ENCODE peak calls at places on chromosomes 4 and X, in five cellular contexts. E, X, K, N and R are unnamed samples.

GRCh38 chr4:891747-892146 is 40.4 kb downstream of the GAK start:
- DNase-seq in E (no peak), X (peak; percentile 10), K (peak; percentile 38), N (peak; percentile 18), R (no peak)

GRCh38 chr4:31674313-31674947 is 954.3 kb downstream of the PCDH7 start:
- DNase-seq in E (no peak), X (peak; percentile 48), K (no peak), N (peak; percentile 49), R (no peak)

GRCh38 chrX:95076449-95076848 is 1402.4 kb downstream of the FAM133A start:
- DNase-seq in E (no peak), X (peak; percentile 33), K (peak; percentile 3), N (peak; percentile 48), R (peak; percentile 59)

GRCh38 chr4:86387013-86387412 is 27.2 kb upstream of the MAPK10 start:
- DNase-seq in E (no peak), X (no peak), K (no peak), N (no peak), R (no peak)

GRCh38 chrX:118847676-118848075 is 24.1 kb downstream of the ZCCHC12 start:
- DNase-seq in E (no peak), X (peak; percentile 68), K (peak; percentile 44), N (peak; percentile 62), R (peak; percentile 30)

GRCh38 chr4:2472187-2472586 is 3.3 kb downstream of the RNF4 start:
- DNase-seq in E (no peak), X (peak; percentile 31), K (no peak), N (peak; percentile 69), R (peak; percentile 46)

GRCh38 chr4:150679018-150679766 is 97.2 kb downstream of the MAB21L2 start:
- DNase-seq in E (no peak), X (no peak), K (no peak), N (peak; percentile 4), R (no peak)

GRCh38 chr4:165872443-165873297 is at the start of gene TLL1:
- DNase-seq in E (peak; percentile 80), X (peak; percentile 44), K (no peak), N (no peak), R (no peak)

GRCh38 chr4:183177001-183177400 is 77.9 kb downstream of the WWC2 start:
- DNase-seq in E (no peak), X (no peak), K (no peak), N (no peak), R (no peak)

GRCh38 chrX:42422961-42423360 is 355.0 kb downstream of the PPP1R2C start:
- DNase-seq in E (no peak), X (no peak), K (no peak), N (no peak), R (no peak)

GRCh38 chr4:86512631-86513030 is 81.5 kb upstream of the PTPN13 start:
- DNase-seq in E (no peak), X (no peak), K (no peak), N (no peak), R (no peak)

GRCh38 chrX:130108647-130109428 is 1.5 kb downstream of the ELF4 start:
- DNase-seq in E (no peak), X (no peak), K (peak; percentile 57), N (no peak), R (peak; percentile 36)

GRCh38 chr4:96652158-96652557 is 812.3 kb downstream of the PDHA2 start:
- DNase-seq in E (no peak), X (peak; percentile 3), K (no peak), N (peak; percentile 44), R (no peak)

GRCh38 chr4:7687006-7687405 is 252.3 kb upstream of the PSAPL1 start:
- DNase-seq in E (no peak), X (no peak), K (no peak), N (no peak), R (no peak)

GRCh38 chrX:11557120-11557519 is 108.6 kb downstream of the ARHGAP6 start:
- DNase-seq in E (no peak), X (peak; percentile 49), K (no peak), N (peak; percentile 68), R (peak; percentile 75)

GRCh38 chr4:127995776-127996175 is 30.6 kb downstream of the ABHD18 start:
- DNase-seq in E (no peak), X (no peak), K (no peak), N (no peak), R (peak; percentile 74)

GRCh38 chrX:83508526-83509245 is 596 bp downstream of the POU3F4 start:
- DNase-seq in E (no peak), X (no peak), K (no peak), N (no peak), R (no peak)

GRCh38 chr4:35538807-35539206 is 705.5 kb downstream of the ARAP2 start:
- DNase-seq in E (no peak), X (peak; percentile 0), K (no peak), N (peak; percentile 1), R (no peak)

GRCh38 chrX:28847423-28847822 is 260.2 kb downstream of the IL1RAPL1 start:
- DNase-seq in E (no peak), X (peak; percentile 55), K (no peak), N (peak; percentile 77), R (no peak)

GRCh38 chr4:179595671-179596410 is 2153.6 kb upstream of the AGA start:
- DNase-seq in E (no peak), X (peak; percentile 34), K (no peak), N (peak; percentile 11), R (no peak)

GRCh38 chr4:113610542-113610941 is 151.0 kb downstream of the CAMK2D start:
- DNase-seq in E (no peak), X (no peak), K (no peak), N (no peak), R (no peak)

GRCh38 chrX:12702509-12703091 is 88.6 kb upstream of the PRPS2 start:
- DNase-seq in E (no peak), X (peak; percentile 7), K (peak; percentile 9), N (peak; percentile 2), R (no peak)

GRCh38 chrX:26788402-26788998 is 572.5 kb downstream of the MAGEB5 start:
- DNase-seq in E (no peak), X (no peak), K (no peak), N (peak; percentile 8), R (no peak)

GRCh38 chrX:26778320-26778888 is 562.4 kb downstream of the MAGEB5 start:
- DNase-seq in E (no peak), X (no peak), K (peak; percentile 12), N (no peak), R (no peak)

GRCh38 chrX:26783512-26784225 is 567.7 kb downstream of the MAGEB5 start:
- DNase-seq in E (no peak), X (peak; percentile 25), K (peak; percentile 2), N (peak; percentile 62), R (no peak)
- TF ChIP-seq CTCF in E (no peak), X (peak; percentile 24), K (peak; percentile 43), N (peak; percentile 74), R (peak; percentile 50)

DNA sequence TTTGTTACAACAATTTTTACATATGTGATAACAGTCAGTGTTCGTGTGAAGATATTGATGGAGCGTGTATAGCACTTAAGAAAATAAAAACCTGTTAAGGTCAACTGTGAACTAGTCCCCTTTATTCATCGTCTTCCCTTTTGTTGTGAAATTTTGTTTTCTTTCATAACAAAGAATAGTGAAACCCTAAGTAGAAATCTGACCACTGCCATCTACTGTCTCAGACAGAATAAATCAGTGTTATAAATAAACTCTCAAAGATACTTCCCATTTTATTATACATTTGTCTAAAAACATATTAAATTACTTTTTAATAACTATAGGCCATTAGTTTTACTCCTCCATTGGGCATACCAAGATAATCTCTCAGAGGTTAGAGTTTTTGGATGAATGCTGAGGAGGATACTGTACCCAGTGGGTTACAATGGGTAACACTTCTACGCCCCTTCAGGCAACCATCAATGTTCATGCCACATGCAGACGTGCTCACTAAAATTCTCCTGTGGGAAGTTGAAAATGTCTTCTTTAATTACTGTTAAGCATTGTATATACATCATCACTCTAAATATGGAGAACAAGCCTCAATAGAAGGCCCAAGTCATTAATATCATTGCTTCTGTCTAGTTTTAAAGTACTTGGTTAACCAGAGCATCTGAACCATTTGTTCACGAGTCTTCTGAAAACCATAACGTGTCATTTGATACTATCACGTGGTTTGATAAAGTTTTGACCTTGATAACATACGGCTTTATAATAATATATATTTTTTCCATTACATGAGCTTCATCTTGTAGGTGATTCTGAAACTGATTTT is 171.2 kb downstream of the TMA16 start:
- DNase-seq in E (no peak), X (no peak), K (no peak), N (peak; percentile 23), R (no peak)
- TF ChIP-seq CTCF in E (no peak), X (no peak), K (no peak), N (no peak), R (peak; percentile 24)

DNA sequence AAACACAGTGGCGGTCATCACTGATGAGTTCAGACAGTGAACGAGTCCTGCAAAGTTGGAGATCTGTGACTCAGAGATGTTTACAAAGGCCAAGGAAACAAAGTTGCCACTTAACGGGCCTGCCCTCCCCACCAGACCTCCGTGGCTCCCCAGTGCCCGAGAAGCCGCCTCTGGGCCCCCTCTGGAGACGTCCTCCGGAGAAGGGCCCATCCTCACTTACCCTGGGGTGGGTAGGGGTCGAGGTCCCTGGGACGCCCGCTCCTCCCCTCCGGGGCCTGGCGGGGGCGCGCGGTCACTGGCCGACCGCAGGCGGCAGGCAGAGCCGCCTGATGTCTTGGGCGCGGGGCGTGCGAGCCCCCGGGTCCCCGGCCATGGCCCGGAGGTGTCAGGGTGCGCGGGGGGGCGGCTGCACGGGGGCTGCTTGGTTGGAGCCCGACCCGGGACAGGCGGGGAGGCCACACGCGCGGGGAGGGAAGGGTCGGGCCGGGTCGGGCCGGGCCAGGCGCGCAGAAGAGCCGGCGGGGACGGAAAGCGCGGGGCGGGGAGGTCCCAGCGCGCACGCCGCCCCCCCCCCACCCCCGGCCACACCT is 590 bp downstream of the DHRSX start:
- DNase-seq in E (peak; percentile 85), X (peak; percentile 55), K (peak; percentile 74), N (peak; percentile 58), R (peak; percentile 50)
- TF ChIP-seq CTCF in E (no peak), X (no peak), K (no peak), N (no peak), R (peak; percentile 31)

DNA sequence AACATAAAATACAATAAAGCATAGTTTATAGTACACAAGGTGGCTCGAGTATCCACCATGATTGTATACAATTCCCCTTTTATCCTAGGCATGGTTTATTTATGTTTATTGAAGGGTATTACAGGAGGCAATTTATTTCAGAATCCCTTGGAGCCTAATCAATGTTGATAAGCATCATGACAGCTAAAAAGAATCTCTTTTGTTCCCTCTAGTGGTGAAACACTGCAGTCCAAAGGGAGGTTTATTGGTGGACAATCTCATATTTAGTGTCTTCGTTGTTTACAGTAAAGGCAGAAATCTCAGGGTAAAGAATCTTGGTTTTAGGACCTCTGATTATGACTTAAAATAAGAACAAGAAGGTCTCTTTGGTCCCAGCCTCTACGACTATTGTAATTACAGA is 1712.5 kb downstream of the C4orf33 start:
- DNase-seq in E (no peak), X (peak; percentile 19), K (no peak), N (peak; percentile 35), R (peak; percentile 5)
- TF ChIP-seq CTCF in E (no peak), X (peak; percentile 42), K (no peak), N (peak; percentile 69), R (peak; percentile 81)

DNA sequence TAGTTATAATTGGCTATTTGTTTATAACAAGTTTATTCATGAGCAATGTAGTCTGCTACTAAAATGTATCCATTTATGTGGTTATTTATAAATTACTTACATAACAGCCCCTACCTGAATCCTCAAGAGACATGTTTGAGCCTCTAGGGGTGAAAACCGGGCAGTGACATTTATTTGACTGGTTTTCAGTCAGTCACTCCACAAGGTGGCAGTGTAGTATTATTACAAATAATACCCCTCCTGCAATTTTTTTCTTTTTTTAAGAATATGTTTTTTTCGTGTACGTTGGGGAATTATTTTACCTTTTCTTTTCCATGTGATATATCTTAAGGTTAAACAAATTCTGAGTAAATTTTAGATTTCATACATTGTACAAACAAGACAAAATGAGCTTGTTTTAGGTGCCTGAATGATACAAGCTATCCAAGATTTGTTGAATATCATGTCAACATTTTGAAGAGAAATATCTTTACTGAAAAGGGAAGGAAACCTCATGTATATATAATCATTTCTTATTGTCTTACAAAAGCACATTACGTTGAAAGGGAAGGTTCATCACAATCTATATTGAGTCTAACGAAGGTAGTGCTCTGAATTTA is 598.7 kb upstream of the TECRL start:
- DNase-seq in E (no peak), X (peak; percentile 67), K (peak; percentile 27), N (peak; percentile 65), R (peak; percentile 1)
- TF ChIP-seq CTCF in E (no peak), X (peak; percentile 65), K (peak; percentile 22), N (peak; percentile 60), R (peak; percentile 76)